ENCODE peak calls at places on chromosomes 13 and 19, in four cellular contexts. M is small intestine, P is PC-3, T is psoas muscle. H is an unnamed sample.

GRCh38 chr13:97359181-97360057 is 74.5 kb upstream of the RAP2A start:
- DNase-seq in M (peak; percentile 69), P (peak; percentile 68), T (no peak), H (peak; percentile 42)

GRCh38 chr19:31349160-31349881 is at the start of gene TSHZ3:
- DNase-seq in M (no peak), P (peak; percentile 10), T (peak; percentile 85), H (peak; percentile 86)

GRCh38 chr19:47112166-47112663 is 1.4 kb downstream of the ZC3H4 start:
- DNase-seq in M (peak; percentile 86), P (peak; percentile 68), T (peak; percentile 94), H (peak; percentile 89)

GRCh38 chr13:67226686-67227085 is 3.5 kb downstream of the PCDH9 start:
- DNase-seq in M (no peak), P (no peak), T (no peak), H (no peak)

GRCh38 chr13:74036373-74036772 is 97.8 kb downstream of the KLF12 start:
- DNase-seq in M (no peak), P (peak; percentile 87), T (no peak), H (no peak)

GRCh38 chr13:57824121-57824520 is 192.6 kb downstream of the PCDH17 start:
- DNase-seq in M (no peak), P (no peak), T (peak; percentile 22), H (no peak)

GRCh38 chr13:37068962-37069361 is 9.5 kb upstream of the SUPT20H start:
- DNase-seq in M (no peak), P (peak; percentile 25), T (no peak), H (no peak)

GRCh38 chr19:11948646-11949045 is 16.2 kb upstream of the ZNF763 start:
- DNase-seq in M (no peak), P (no peak), T (no peak), H (no peak)

GRCh38 chr19:28009696-28010095 is 1203.3 kb downstream of the UQCRFS1 start:
- DNase-seq in M (no peak), P (no peak), T (no peak), H (no peak)

GRCh38 chr13:113625965-113626661 is 31.9 kb downstream of the ATP4B start:
- DNase-seq in M (no peak), P (no peak), T (peak; percentile 36), H (no peak)

GRCh38 chr13:31956944-31957644 is 74.5 kb upstream of the FRY start:
- DNase-seq in M (no peak), P (no peak), T (no peak), H (no peak)

GRCh38 chr19:29383696-29384095 is 142.1 kb upstream of the VSTM2B start:
- DNase-seq in M (no peak), P (no peak), T (no peak), H (no peak)

GRCh38 chr19:35266904-35267817 is 1.6 kb upstream of the USF2 start:
- DNase-seq in M (peak; percentile 35), P (peak; percentile 12), T (peak; percentile 82), H (peak; percentile 64)

GRCh38 chr13:76845865-76846264 is 40.3 kb downstream of the KCTD12 start:
- DNase-seq in M (no peak), P (no peak), T (no peak), H (no peak)

GRCh38 chr13:51235186-51235585 is 13.0 kb downstream of the FAM124A start:
- DNase-seq in M (no peak), P (no peak), T (no peak), H (no peak)

GRCh38 chr13:96781141-96781540 is 213.1 kb downstream of the OXGR1 start:
- DNase-seq in M (no peak), P (peak; percentile 66), T (no peak), H (no peak)

GRCh38 chr13:95536629-95537241 is 15.8 kb upstream of the CLDN10 start:
- DNase-seq in M (peak; percentile 20), P (peak; percentile 67), T (no peak), H (no peak)

GRCh38 chr13:24203726-24204295 is 43.3 kb downstream of the SPATA13 start:
- DNase-seq in M (peak; percentile 35), P (peak; percentile 7), T (no peak), H (no peak)

GRCh38 chr13:73708393-73708985 is 425.7 kb downstream of the KLF12 start:
- DNase-seq in M (peak; percentile 87), P (peak; percentile 77), T (no peak), H (peak; percentile 23)

GRCh38 chr19:6519289-6519688 is 11.5 kb upstream of the TNFSF9 start:
- DNase-seq in M (peak; percentile 31), P (peak; percentile 96), T (no peak), H (no peak)

GRCh38 chr13:98549006-98549727 is 27.7 kb downstream of the STK24 start:
- DNase-seq in M (no peak), P (peak; percentile 29), T (no peak), H (no peak)

GRCh38 chr13:75829874-75830273 is 193.7 kb downstream of the LMO7 start:
- DNase-seq in M (no peak), P (no peak), T (no peak), H (no peak)
- H3K4me3 ChIP-seq in M (no peak overlapping the region), P (no peak overlapping the region), T (no peak overlapping the region), H (no peak overlapping the region)

GRCh38 chr19:2782357-2782935 is 627 bp downstream of the SGTA start:
- DNase-seq in M (peak; percentile 7), P (no peak), T (no peak), H (no peak)
- H3K4me1 ChIP-seq in M (peaks cover 2% of the 10 kb centered on the region), P (peaks cover 14% of the 10 kb centered on the region), T (peaks cover 61% of the 10 kb centered on the region), H (peaks cover 5% of the 10 kb centered on the region)

DNA sequence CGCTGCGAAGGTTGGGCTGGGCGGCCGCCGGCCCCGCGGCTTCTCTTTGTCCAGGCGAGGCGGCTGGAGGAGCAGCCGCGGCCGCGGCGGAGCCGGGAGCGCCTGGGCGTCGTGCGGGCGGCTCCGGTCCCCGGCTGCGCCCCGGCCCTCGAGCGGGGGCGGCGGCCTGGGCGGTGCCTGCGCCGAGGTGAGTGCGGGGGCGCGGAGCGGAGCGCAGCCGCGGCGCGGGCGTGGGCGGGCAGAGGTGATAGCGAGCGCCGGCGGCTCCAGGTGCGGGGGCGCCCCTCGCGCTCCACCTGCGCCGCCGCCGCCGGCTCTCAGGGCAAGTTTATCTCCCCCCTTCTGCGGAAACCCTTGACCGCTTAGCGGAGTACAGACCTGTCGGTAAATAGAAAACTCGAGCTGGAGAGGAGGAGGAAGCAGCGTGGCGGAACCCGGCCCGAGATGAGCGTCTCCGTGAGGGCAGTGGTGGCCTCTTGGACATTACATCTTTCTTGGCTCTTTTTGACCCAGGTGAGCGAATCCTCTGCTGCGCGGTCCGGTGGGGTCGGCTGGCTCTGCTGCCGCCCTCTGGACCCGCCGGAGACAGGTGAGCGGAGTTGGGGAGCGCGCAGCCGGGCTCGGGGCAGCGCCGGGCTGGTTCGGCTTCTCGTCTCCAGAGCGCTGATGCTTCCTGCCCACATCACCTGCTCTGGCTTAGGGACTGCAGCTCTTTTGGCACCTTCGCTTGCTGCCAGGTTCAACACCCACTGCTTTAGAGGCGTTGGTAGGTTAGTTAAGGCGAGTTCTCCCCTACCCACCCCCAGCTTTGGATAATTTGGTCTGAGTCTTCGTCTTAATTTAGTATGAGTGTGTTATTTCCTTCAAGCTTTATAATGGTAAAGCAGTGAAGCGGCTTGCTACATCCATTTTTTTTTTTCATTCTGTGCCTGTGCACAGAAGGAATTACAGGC is at the start of gene MTUS2:
- DNase-seq in M (peak; percentile 15), P (no peak), T (no peak), H (no peak)
- H3K4me3 ChIP-seq in M (peak within 1 kb of the TSS; percentile 9), P (peak within 1 kb of the TSS; percentile 43), T (peak within 1 kb of the TSS; percentile 47), H (peak within 1 kb of the TSS; percentile 16)

GRCh38 chr13:70388935-70389334 is 280.7 kb upstream of the KLHL1 start:
- DNase-seq in M (no peak), P (peak; percentile 20), T (no peak), H (no peak)
- H3K4me1 ChIP-seq in M (peaks cover 2% of the 10 kb centered on the region), P (peaks cover 17% of the 10 kb centered on the region), T (no peaks in the 10 kb centered on the region), H (no peaks in the 10 kb centered on the region)

GRCh38 chr13:99984463-99985242 is 3.1 kb downstream of the ZIC2 start:
- DNase-seq in M (no peak), P (no peak), T (no peak), H (no peak)
- H3K4me3 ChIP-seq in M (no peak overlapping the region), P (no peak overlapping the region), T (no peak overlapping the region), H (no peak overlapping the region)

GRCh38 chr19:33296473-33297060 is 5.8 kb downstream of the CEBPA start:
- DNase-seq in M (no peak), P (no peak), T (peak; percentile 53), H (no peak)
- H3K4me1 ChIP-seq in M (peaks cover 11% of the 10 kb centered on the region), P (peaks cover 31% of the 10 kb centered on the region), T (peaks cover 25% of the 10 kb centered on the region), H (no peaks in the 10 kb centered on the region)

GRCh38 chr19:18274303-18274775 is at the start of gene IQCN:
- DNase-seq in M (peak; percentile 87), P (no peak), T (peak; percentile 67), H (peak; percentile 58)

GRCh38 chr19:18271433-18271841 is 2.8 kb downstream of the IQCN start:
- DNase-seq in M (no peak), P (no peak), T (no peak), H (no peak)

GRCh38 chr19:18278521-18279265 is 2.7 kb downstream of the JUND start:
- DNase-seq in M (peak; percentile 53), P (no peak), T (no peak), H (no peak)

GRCh38 chr19:18273566-18274302 is 518 bp downstream of the IQCN start:
- DNase-seq in M (no peak), P (no peak), T (no peak), H (no peak)

DNA sequence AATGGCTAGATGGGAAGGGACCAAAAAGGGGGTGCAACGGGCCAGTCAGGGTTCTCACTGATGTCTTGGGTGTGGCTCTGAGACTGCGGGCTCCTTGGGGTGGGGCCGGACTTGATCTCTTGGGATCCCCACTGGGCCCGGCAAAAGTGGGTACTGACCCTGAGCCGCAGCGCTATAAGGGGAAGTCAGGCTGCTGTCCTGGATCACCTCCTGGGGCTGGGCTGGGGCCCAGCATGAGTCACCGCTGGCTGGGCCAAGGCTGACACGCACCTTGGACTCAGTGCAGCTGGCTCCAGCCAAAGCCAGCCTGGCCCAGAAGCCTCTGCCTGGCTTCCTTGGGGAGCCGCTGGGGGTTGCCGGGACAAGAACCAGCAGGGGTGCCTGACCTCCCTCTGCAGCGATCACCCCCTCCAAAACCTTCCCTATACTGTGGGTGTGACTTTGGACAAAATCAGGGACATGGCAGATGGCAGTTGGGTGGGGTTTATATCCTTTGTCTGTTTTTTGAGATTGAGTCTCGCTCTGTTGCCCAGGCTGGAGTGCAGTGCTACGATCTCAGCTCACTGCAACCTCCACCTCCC is 614 bp upstream of the IQCN start:
- DNase-seq in M (peak; percentile 95), P (peak; percentile 89), T (peak; percentile 95), H (peak; percentile 95)
- H3K4me3 ChIP-seq in M (no peak overlapping the region), P (no peak overlapping the region), T (peak overlapping the region; percentile 24), H (peak overlapping the region; percentile 0)

GRCh38 chr13:84131249-84131648 is 249.0 kb upstream of the SLITRK1 start:
- DNase-seq in M (no peak), P (no peak), T (no peak), H (no peak)

GRCh38 chr13:84139561-84140158 is 257.4 kb upstream of the SLITRK1 start:
- DNase-seq in M (no peak), P (no peak), T (no peak), H (no peak)

GRCh38 chr13:84132491-84132890 is 250.2 kb upstream of the SLITRK1 start:
- DNase-seq in M (no peak), P (no peak), T (no peak), H (no peak)

GRCh38 chr13:84137292-84137691 is 255.0 kb upstream of the SLITRK1 start:
- DNase-seq in M (peak; percentile 35), P (no peak), T (no peak), H (no peak)

DNA sequence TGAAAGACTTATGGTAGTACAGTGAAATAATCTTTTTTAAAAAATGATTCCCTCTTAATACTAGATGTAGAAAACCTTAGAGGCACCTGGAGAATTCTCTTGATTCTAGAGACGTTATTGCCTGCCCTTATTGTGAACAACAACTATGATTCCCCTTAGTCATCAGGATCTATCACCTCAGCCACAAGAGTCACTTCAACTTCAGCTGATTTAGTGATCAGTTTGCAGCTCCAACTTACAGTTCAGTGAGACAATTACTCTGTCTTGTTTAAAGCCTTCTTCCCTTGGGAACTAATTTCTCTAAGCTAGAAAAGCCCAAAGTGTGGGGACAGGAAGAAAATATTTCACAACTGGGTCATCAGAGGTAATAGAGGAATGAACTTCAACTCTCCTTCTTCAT is 254.3 kb upstream of the SLITRK1 start:
- DNase-seq in M (no peak), P (no peak), T (no peak), H (no peak)
- H3K4me1 ChIP-seq in M (no peaks in the 10 kb centered on the region), P (no peaks in the 10 kb centered on the region), T (no peaks in the 10 kb centered on the region), H (no peaks in the 10 kb centered on the region)

H was measured in uterus.